ENCODE peak calls at places on chromosome 19, in nine cellular contexts. One of them, this sample, is unnamed.
A peak's percentile ranks its signal among the peaks of the same experiment; 100 is the strongest.

GRCh38 chr19:46115396-46116109 is 8.9 kb downstream of the IGFL3 start:
- DNase-seq in GM12892: peak; percentile 23
- DNase-seq in GM23338: no peak
- DNase-seq in glomerular endothelial cell: no peak
- DNase-seq in SJSA1: peak; percentile 21
- DNase-seq in renal cortical epithelial cell: peak; percentile 92
- DNase-seq in KG1: no peak
- DNase-seq in mammary epithelial cell: peak; percentile 97
- DNase-seq in NCI-H774: no peak
- DNase-seq in this sample: no peak

GRCh38 chr19:50994129-50994528 is 7.3 kb downstream of the KLK8 start:
- DNase-seq in GM12892: no peak
- DNase-seq in GM23338: no peak
- DNase-seq in glomerular endothelial cell: no peak
- DNase-seq in SJSA1: no peak
- DNase-seq in renal cortical epithelial cell: no peak
- DNase-seq in KG1: no peak
- DNase-seq in mammary epithelial cell: peak; percentile 61
- DNase-seq in NCI-H774: no peak
- DNase-seq in this sample: peak; percentile 45

GRCh38 chr19:46529622-46530451 is 34.2 kb upstream of the PNMA8B start:
- DNase-seq in GM12892: peak; percentile 60
- DNase-seq in GM23338: peak; percentile 78
- DNase-seq in glomerular endothelial cell: no peak
- DNase-seq in SJSA1: peak; percentile 45
- DNase-seq in renal cortical epithelial cell: peak; percentile 59
- DNase-seq in KG1: peak; percentile 61
- DNase-seq in mammary epithelial cell: peak; percentile 69
- DNase-seq in NCI-H774: peak; percentile 36
- DNase-seq in this sample: peak; percentile 72

GRCh38 chr19:16476401-16476800 is 4.6 kb upstream of the EPS15L1 start:
- DNase-seq in GM12892: no peak
- DNase-seq in GM23338: no peak
- DNase-seq in glomerular endothelial cell: no peak
- DNase-seq in SJSA1: no peak
- DNase-seq in renal cortical epithelial cell: no peak
- DNase-seq in KG1: no peak
- DNase-seq in mammary epithelial cell: no peak
- DNase-seq in NCI-H774: no peak
- DNase-seq in this sample: peak; percentile 63

GRCh38 chr19:1811942-1812425 is at the start of gene ATP8B3:
- DNase-seq in GM12892: peak; percentile 100
- DNase-seq in GM23338: peak; percentile 61
- DNase-seq in glomerular endothelial cell: no peak
- DNase-seq in SJSA1: peak; percentile 62
- DNase-seq in renal cortical epithelial cell: no peak
- DNase-seq in KG1: no peak
- DNase-seq in mammary epithelial cell: no peak
- DNase-seq in NCI-H774: no peak
- DNase-seq in this sample: no peak

GRCh38 chr19:32287811-32288227 is 57.6 kb upstream of the ZNF507 start:
- DNase-seq in GM12892: no peak
- DNase-seq in GM23338: peak; percentile 87
- DNase-seq in glomerular endothelial cell: peak; percentile 4
- DNase-seq in SJSA1: peak; percentile 45
- DNase-seq in renal cortical epithelial cell: peak; percentile 19
- DNase-seq in KG1: no peak
- DNase-seq in mammary epithelial cell: peak; percentile 29
- DNase-seq in NCI-H774: no peak
- DNase-seq in this sample: peak; percentile 89

GRCh38 chr19:19186742-19187141 is 5.2 kb downstream of the BORCS8 start:
- DNase-seq in GM12892: no peak
- DNase-seq in GM23338: no peak
- DNase-seq in glomerular endothelial cell: no peak
- DNase-seq in SJSA1: no peak
- DNase-seq in renal cortical epithelial cell: no peak
- DNase-seq in KG1: no peak
- DNase-seq in mammary epithelial cell: no peak
- DNase-seq in NCI-H774: no peak
- DNase-seq in this sample: no peak

GRCh38 chr19:33674575-33675367 is 53.0 kb downstream of the CHST8 start:
- DNase-seq in GM12892: no peak
- DNase-seq in GM23338: no peak
- DNase-seq in glomerular endothelial cell: no peak
- DNase-seq in SJSA1: no peak
- DNase-seq in renal cortical epithelial cell: no peak
- DNase-seq in KG1: no peak
- DNase-seq in mammary epithelial cell: no peak
- DNase-seq in NCI-H774: no peak
- DNase-seq in this sample: no peak

GRCh38 chr19:18112989-18113478 is 15.5 kb downstream of the MAST3 start:
- DNase-seq in GM12892: peak; percentile 63
- DNase-seq in GM23338: peak; percentile 94
- DNase-seq in glomerular endothelial cell: peak; percentile 20
- DNase-seq in SJSA1: peak; percentile 57
- DNase-seq in renal cortical epithelial cell: peak; percentile 56
- DNase-seq in KG1: peak; percentile 48
- DNase-seq in mammary epithelial cell: peak; percentile 75
- DNase-seq in NCI-H774: peak; percentile 68
- DNase-seq in this sample: peak; percentile 89

GRCh38 chr19:19054939-19055440 is 8.8 kb upstream of the SLC25A42 start:
- DNase-seq in GM12892: no peak
- DNase-seq in GM23338: no peak
- DNase-seq in glomerular endothelial cell: no peak
- DNase-seq in SJSA1: no peak
- DNase-seq in renal cortical epithelial cell: no peak
- DNase-seq in KG1: no peak
- DNase-seq in mammary epithelial cell: no peak
- DNase-seq in NCI-H774: no peak
- DNase-seq in this sample: no peak

GRCh38 chr19:18932216-18932841 is 8.7 kb downstream of the HOMER3 start:
- DNase-seq in GM12892: peak; percentile 89
- DNase-seq in GM23338: peak; percentile 98
- DNase-seq in glomerular endothelial cell: no peak
- DNase-seq in SJSA1: no peak
- DNase-seq in renal cortical epithelial cell: no peak
- DNase-seq in KG1: no peak
- DNase-seq in mammary epithelial cell: no peak
- DNase-seq in NCI-H774: no peak
- DNase-seq in this sample: peak; percentile 96

GRCh38 chr19:37855098-37855497 is 51.3 kb downstream of the WDR87 start:
- DNase-seq in GM12892: peak; percentile 9
- DNase-seq in GM23338: peak; percentile 33
- DNase-seq in glomerular endothelial cell: no peak
- DNase-seq in SJSA1: no peak
- DNase-seq in renal cortical epithelial cell: no peak
- DNase-seq in KG1: no peak
- DNase-seq in mammary epithelial cell: peak; percentile 45
- DNase-seq in NCI-H774: no peak
- DNase-seq in this sample: no peak